ENCODE peak calls at places on chromosomes 2 and 18, in nine cellular contexts. One of them, this sample, is unnamed.

GRCh38 chr2:77028032-77028600 is 494.1 kb downstream of the LRRTM4 start:
- DNase-seq in HepG2: peak
- DNase-seq in spleen: no peak
- DNase-seq in GM12892: no peak
- DNase-seq in transverse colon: no peak
- DNase-seq in endothelial cell of umbilical vein: peak
- DNase-seq in SK-N-SH: no peak
- DNase-seq in GM12891: no peak
- DNase-seq in HCT116: no peak
- DNase-seq in this sample: no peak

GRCh38 chr2:168552450-168552856 is 96.4 kb downstream of the CERS6 start:
- DNase-seq in endothelial cell of umbilical vein: no peak
- DNase-seq in HCT116: no peak
- DNase-seq in HepG2: no peak
- DNase-seq in transverse colon: no peak
- DNase-seq in spleen: peak
- DNase-seq in GM12892: peak
- DNase-seq in GM12891: peak
- DNase-seq in SK-N-SH: no peak
- DNase-seq in this sample: no peak

GRCh38 chr2:202185816-202186221 is 52.6 kb downstream of the SUMO1 start:
- DNase-seq in GM12892: no peak
- DNase-seq in HepG2: peak
- DNase-seq in SK-N-SH: no peak
- DNase-seq in GM12891: no peak
- DNase-seq in endothelial cell of umbilical vein: peak
- DNase-seq in HCT116: no peak
- DNase-seq in transverse colon: no peak
- DNase-seq in spleen: no peak
- DNase-seq in this sample: no peak

GRCh38 chr2:216057688-216058193 is 23.9 kb downstream of the PECR start:
- DNase-seq in transverse colon: peak
- DNase-seq in spleen: peak
- DNase-seq in GM12891: no peak
- DNase-seq in GM12892: peak
- DNase-seq in HepG2: no peak
- DNase-seq in SK-N-SH: no peak
- DNase-seq in endothelial cell of umbilical vein: no peak
- DNase-seq in HCT116: peak
- DNase-seq in this sample: peak

GRCh38 chr2:226835420-226835795 is 446 bp upstream of the RHBDD1 start:
- DNase-seq in HepG2: no peak
- DNase-seq in endothelial cell of umbilical vein: no peak
- DNase-seq in spleen: peak
- DNase-seq in GM12892: peak
- DNase-seq in SK-N-SH: no peak
- DNase-seq in HCT116: no peak
- DNase-seq in transverse colon: no peak
- DNase-seq in GM12891: no peak
- DNase-seq in this sample: no peak

GRCh38 chr18:4351005-4351404 is 104.1 kb downstream of the DLGAP1 start:
- DNase-seq in transverse colon: no peak
- DNase-seq in SK-N-SH: no peak
- DNase-seq in HCT116: no peak
- DNase-seq in GM12892: no peak
- DNase-seq in HepG2: no peak
- DNase-seq in endothelial cell of umbilical vein: no peak
- DNase-seq in GM12891: no peak
- DNase-seq in spleen: no peak
- DNase-seq in this sample: no peak

GRCh38 chr18:46046126-46046525 is 25.9 kb downstream of the PSTPIP2 start:
- DNase-seq in GM12891: no peak
- DNase-seq in HCT116: no peak
- DNase-seq in HepG2: no peak
- DNase-seq in spleen: no peak
- DNase-seq in GM12892: no peak
- DNase-seq in transverse colon: no peak
- DNase-seq in endothelial cell of umbilical vein: no peak
- DNase-seq in SK-N-SH: no peak
- DNase-seq in this sample: no peak

GRCh38 chr2:203673933-203674332 is 32.5 kb upstream of the CD28 start:
- DNase-seq in SK-N-SH: no peak
- DNase-seq in GM12892: peak
- DNase-seq in HCT116: no peak
- DNase-seq in GM12891: peak
- DNase-seq in HepG2: no peak
- DNase-seq in transverse colon: peak
- DNase-seq in endothelial cell of umbilical vein: no peak
- DNase-seq in spleen: no peak
- DNase-seq in this sample: no peak

GRCh38 chr2:72998724-72999123 is 72.8 kb downstream of the SFXN5 start:
- DNase-seq in endothelial cell of umbilical vein: no peak
- DNase-seq in transverse colon: no peak
- DNase-seq in HCT116: no peak
- DNase-seq in GM12892: no peak
- DNase-seq in SK-N-SH: no peak
- DNase-seq in GM12891: no peak
- DNase-seq in spleen: no peak
- DNase-seq in HepG2: no peak
- DNase-seq in this sample: no peak

GRCh38 chr2:68721482-68722071 is 13.0 kb upstream of the ARHGAP25 start:
- DNase-seq in transverse colon: peak
- DNase-seq in GM12892: no peak
- DNase-seq in endothelial cell of umbilical vein: no peak
- DNase-seq in HepG2: no peak
- DNase-seq in spleen: no peak
- DNase-seq in GM12891: no peak
- DNase-seq in SK-N-SH: no peak
- DNase-seq in HCT116: peak
- DNase-seq in this sample: peak

GRCh38 chr2:62038980-62039771 is 133.7 kb downstream of the COMMD1 start:
- DNase-seq in GM12892: peak
- DNase-seq in HCT116: no peak
- DNase-seq in transverse colon: no peak
- DNase-seq in GM12891: peak
- DNase-seq in SK-N-SH: no peak
- DNase-seq in HepG2: no peak
- DNase-seq in endothelial cell of umbilical vein: no peak
- DNase-seq in spleen: no peak
- DNase-seq in this sample: no peak

GRCh38 chr2:64980192-64980591 is 9.0 kb upstream of the SLC1A4 start:
- DNase-seq in transverse colon: no peak
- DNase-seq in GM12891: no peak
- DNase-seq in SK-N-SH: no peak
- DNase-seq in spleen: no peak
- DNase-seq in endothelial cell of umbilical vein: no peak
- DNase-seq in GM12892: no peak
- DNase-seq in HCT116: no peak
- DNase-seq in HepG2: no peak
- DNase-seq in this sample: no peak

GRCh38 chr18:74200780-74201179 is 52.5 kb downstream of the TIMM21 start:
- DNase-seq in endothelial cell of umbilical vein: no peak
- DNase-seq in transverse colon: no peak
- DNase-seq in GM12892: no peak
- DNase-seq in HCT116: no peak
- DNase-seq in HepG2: no peak
- DNase-seq in GM12891: no peak
- DNase-seq in SK-N-SH: no peak
- DNase-seq in spleen: no peak
- DNase-seq in this sample: no peak

GRCh38 chr2:180033993-180034894 is 27.1 kb upstream of the CWC22 start:
- DNase-seq in endothelial cell of umbilical vein: no peak
- DNase-seq in HCT116: no peak
- DNase-seq in transverse colon: no peak
- DNase-seq in GM12892: no peak
- DNase-seq in spleen: no peak
- DNase-seq in GM12891: no peak
- DNase-seq in HepG2: no peak
- DNase-seq in SK-N-SH: no peak
- DNase-seq in this sample: no peak

GRCh38 chr18:63562284-63562683 is 20.1 kb downstream of the SERPINB12 start:
- DNase-seq in endothelial cell of umbilical vein: no peak
- DNase-seq in SK-N-SH: no peak
- DNase-seq in HCT116: no peak
- DNase-seq in transverse colon: no peak
- DNase-seq in spleen: no peak
- DNase-seq in GM12891: no peak
- DNase-seq in GM12892: no peak
- DNase-seq in HepG2: no peak
- DNase-seq in this sample: no peak

GRCh38 chr2:240885980-240886565 is 9.9 kb downstream of the MAB21L4 start:
- DNase-seq in GM12892: no peak
- DNase-seq in transverse colon: no peak
- DNase-seq in HepG2: no peak
- DNase-seq in spleen: peak
- DNase-seq in endothelial cell of umbilical vein: no peak
- DNase-seq in HCT116: no peak
- DNase-seq in SK-N-SH: no peak
- DNase-seq in GM12891: no peak
- DNase-seq in this sample: no peak

DNA sequence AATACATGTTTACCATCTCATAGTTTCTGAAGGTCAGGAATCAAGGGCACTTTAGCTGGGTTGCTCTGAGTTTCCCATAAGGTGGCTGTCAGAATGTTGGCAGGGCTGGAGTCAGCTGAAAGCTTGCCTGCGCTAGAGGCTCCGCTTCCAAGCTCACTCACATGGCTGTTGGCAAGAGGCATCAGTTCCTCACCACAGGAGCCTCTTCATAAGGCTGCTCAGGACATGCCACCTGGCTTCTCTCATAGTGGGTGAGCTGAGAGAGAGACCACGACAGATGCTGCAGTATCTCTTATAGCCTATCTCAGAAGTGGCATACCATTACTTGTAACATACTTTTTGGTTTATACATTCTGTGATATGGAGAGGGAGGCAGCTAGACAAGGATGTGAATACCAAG is 7.2 kb downstream of the HADHB start:
- DNase-seq in endothelial cell of umbilical vein: no peak
- DNase-seq in spleen: no peak
- DNase-seq in transverse colon: no peak
- DNase-seq in HCT116: no peak
- DNase-seq in GM12891: no peak
- DNase-seq in GM12892: no peak
- DNase-seq in SK-N-SH: no peak
- DNase-seq in HepG2: no peak
- DNase-seq in this sample: peak
- TF ChIP-seq POLR2AphosphoS5 in endothelial cell of umbilical vein: no peak
- TF ChIP-seq POLR2AphosphoS5 in spleen: no peak
- TF ChIP-seq POLR2AphosphoS5 in transverse colon: no peak
- TF ChIP-seq POLR2AphosphoS5 in HCT116: no peak
- TF ChIP-seq POLR2AphosphoS5 in GM12891: no peak
- TF ChIP-seq POLR2AphosphoS5 in GM12892: no peak
- TF ChIP-seq POLR2AphosphoS5 in SK-N-SH: no peak
- TF ChIP-seq POLR2AphosphoS5 in HepG2: no peak
- TF ChIP-seq POLR2AphosphoS5 in this sample: no peak

DNA sequence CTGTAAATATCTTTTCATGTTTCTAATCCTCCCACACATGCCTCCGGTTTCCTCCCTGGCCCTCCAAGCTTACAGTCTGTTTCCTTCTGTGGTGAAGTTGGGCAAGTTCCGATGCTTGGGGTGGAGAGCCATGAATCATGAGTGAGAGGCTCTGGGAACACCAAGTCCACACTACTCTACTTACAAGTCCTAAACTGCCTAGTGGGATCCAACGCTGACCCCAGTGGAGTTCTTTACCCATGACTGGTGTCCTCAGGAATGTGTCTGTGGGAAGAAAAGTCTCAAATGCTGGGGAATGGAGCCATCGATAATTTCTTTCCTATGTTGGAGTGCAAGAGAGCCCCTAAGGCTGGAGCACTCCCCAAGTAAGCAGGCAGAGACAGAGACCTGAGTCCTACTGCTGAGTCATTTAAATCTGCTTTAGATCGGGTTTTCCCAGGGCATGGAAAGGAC is 73.5 kb upstream of the KLF7 start:
- DNase-seq in transverse colon: peak
- DNase-seq in HCT116: no peak
- DNase-seq in SK-N-SH: no peak
- DNase-seq in GM12892: no peak
- DNase-seq in spleen: no peak
- DNase-seq in HepG2: no peak
- DNase-seq in endothelial cell of umbilical vein: peak
- DNase-seq in GM12891: no peak
- DNase-seq in this sample: peak
- TF ChIP-seq POLR2AphosphoS5 in transverse colon: peak
- TF ChIP-seq POLR2AphosphoS5 in HCT116: no peak
- TF ChIP-seq POLR2AphosphoS5 in SK-N-SH: no peak
- TF ChIP-seq POLR2AphosphoS5 in GM12892: no peak
- TF ChIP-seq POLR2AphosphoS5 in spleen: no peak
- TF ChIP-seq POLR2AphosphoS5 in HepG2: no peak
- TF ChIP-seq POLR2AphosphoS5 in endothelial cell of umbilical vein: no peak
- TF ChIP-seq POLR2AphosphoS5 in GM12891: no peak
- TF ChIP-seq POLR2AphosphoS5 in this sample: no peak

GRCh38 chr2:149787206-149787605 is 199.6 kb upstream of the MMADHC start:
- DNase-seq in transverse colon: no peak
- DNase-seq in HCT116: no peak
- DNase-seq in HepG2: no peak
- DNase-seq in GM12891: no peak
- DNase-seq in spleen: no peak
- DNase-seq in GM12892: no peak
- DNase-seq in endothelial cell of umbilical vein: no peak
- DNase-seq in SK-N-SH: no peak
- DNase-seq in this sample: no peak
- TF ChIP-seq POLR2AphosphoS5 in transverse colon: no peak
- TF ChIP-seq POLR2AphosphoS5 in HCT116: no peak
- TF ChIP-seq POLR2AphosphoS5 in HepG2: no peak
- TF ChIP-seq POLR2AphosphoS5 in GM12891: no peak
- TF ChIP-seq POLR2AphosphoS5 in spleen: no peak
- TF ChIP-seq POLR2AphosphoS5 in GM12892: no peak
- TF ChIP-seq POLR2AphosphoS5 in endothelial cell of umbilical vein: no peak
- TF ChIP-seq POLR2AphosphoS5 in SK-N-SH: no peak
- TF ChIP-seq POLR2AphosphoS5 in this sample: no peak

DNA sequence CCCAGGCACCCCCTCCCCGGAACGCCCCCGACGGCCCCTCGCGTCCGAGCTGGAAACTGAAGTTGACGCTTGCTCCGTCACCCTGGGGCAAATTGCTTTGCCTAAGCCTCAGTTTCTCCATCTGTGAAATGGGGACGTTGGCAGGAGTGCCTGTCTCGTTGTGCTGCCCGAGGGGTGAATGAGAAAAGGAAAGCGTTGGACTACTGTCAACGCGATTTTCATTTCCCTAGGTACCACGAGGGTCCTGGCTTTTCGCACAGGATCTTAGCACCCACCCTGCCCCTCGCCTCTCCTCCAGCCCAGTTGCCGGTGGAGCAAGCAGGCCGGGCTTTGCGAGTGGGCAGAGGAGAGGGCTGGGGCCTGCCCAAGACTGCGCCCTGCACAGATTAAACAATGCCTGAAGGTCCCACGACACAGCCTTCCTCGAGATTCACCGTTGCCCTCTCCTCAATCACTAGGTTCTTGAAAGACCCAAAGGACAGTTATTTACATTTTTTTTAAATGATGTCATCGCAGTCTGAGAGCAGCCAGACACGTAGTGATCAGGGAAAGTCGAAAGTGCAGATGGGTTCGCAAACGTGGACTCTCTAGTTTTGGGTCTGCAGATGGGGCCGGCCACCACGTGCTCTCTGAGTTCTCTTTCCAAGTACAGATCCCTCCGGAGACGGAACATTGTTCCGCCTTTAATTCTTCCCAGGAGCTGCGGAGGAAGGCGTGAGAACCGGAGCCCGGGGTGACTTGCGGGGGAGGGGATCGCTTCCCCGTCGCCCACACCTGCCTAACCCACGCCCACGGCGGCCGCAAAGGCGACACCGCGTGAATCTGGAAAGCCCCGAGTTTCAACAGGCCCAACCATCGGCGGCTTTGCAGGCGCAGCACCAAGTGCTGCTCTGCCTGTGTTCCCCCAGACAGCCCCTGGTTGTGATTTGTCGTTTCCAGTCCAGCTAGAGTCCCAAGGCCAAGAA is 54.1 kb downstream of the PKDCC start:
- DNase-seq in transverse colon: peak
- DNase-seq in HepG2: peak
- DNase-seq in HCT116: no peak
- DNase-seq in GM12891: peak
- DNase-seq in SK-N-SH: no peak
- DNase-seq in endothelial cell of umbilical vein: peak
- DNase-seq in GM12892: peak
- DNase-seq in spleen: peak
- DNase-seq in this sample: peak
- TF ChIP-seq POLR2AphosphoS5 in transverse colon: no peak
- TF ChIP-seq POLR2AphosphoS5 in HepG2: no peak
- TF ChIP-seq POLR2AphosphoS5 in HCT116: no peak
- TF ChIP-seq POLR2AphosphoS5 in GM12891: no peak
- TF ChIP-seq POLR2AphosphoS5 in SK-N-SH: no peak
- TF ChIP-seq POLR2AphosphoS5 in endothelial cell of umbilical vein: no peak
- TF ChIP-seq POLR2AphosphoS5 in GM12892: no peak
- TF ChIP-seq POLR2AphosphoS5 in spleen: peak
- TF ChIP-seq POLR2AphosphoS5 in this sample: no peak